ENCODE peak calls at places on chromosome 11, in six cellular contexts. X is body of pancreas, E is transverse colon, T is epithelial cell of esophagus, O is BJ, H is epithelial cell of proximal tubule. J is an unnamed sample.

GRCh38 chr11:40302669-40303068 is 1156.8 kb downstream of the LRRC4C start:
- DNase-seq in X (no peak), E (no peak), T (no peak), O (no peak), H (no peak), J (no peak)

GRCh38 chr11:100876826-100877545 is 189.9 kb downstream of the ARHGAP42 start:
- DNase-seq in X (no peak), E (no peak), T (peak), O (peak), H (peak), J (peak)

GRCh38 chr11:17383466-17383865 is 5.0 kb downstream of the KCNJ11 start:
- DNase-seq in X (no peak), E (no peak), T (peak), O (no peak), H (no peak), J (no peak)

GRCh38 chr11:118623291-118623655 is 15.9 kb downstream of the PHLDB1 start:
- DNase-seq in X (peak), E (no peak), T (peak), O (no peak), H (no peak), J (no peak)

GRCh38 chr11:8744423-8744822 is 61.8 kb downstream of the RPL27A start:
- DNase-seq in X (no peak), E (no peak), T (peak), O (no peak), H (no peak), J (no peak)

GRCh38 chr11:73781303-73781702 is 6.4 kb upstream of the MRPL48 start:
- DNase-seq in X (no peak), E (no peak), T (no peak), O (no peak), H (no peak), J (no peak)

GRCh38 chr11:57109331-57109730 is 72.4 kb upstream of the LRRC55 start:
- DNase-seq in X (no peak), E (no peak), T (no peak), O (no peak), H (no peak), J (no peak)

GRCh38 chr11:25860677-25861445 is 471.1 kb upstream of the ANO3 start:
- DNase-seq in X (no peak), E (no peak), T (no peak), O (no peak), H (peak), J (peak)

GRCh38 chr11:122213111-122213510 is 97.1 kb upstream of the BLID start:
- DNase-seq in X (no peak), E (no peak), T (no peak), O (no peak), H (no peak), J (no peak)

GRCh38 chr11:67354314-67355022 is 1.1 kb upstream of the POLD4 start:
- DNase-seq in X (peak), E (peak), T (peak), O (peak), H (peak), J (peak)

GRCh38 chr11:11968511-11969280 is 39.7 kb downstream of the DKK3 start:
- DNase-seq in X (no peak), E (no peak), T (no peak), O (peak), H (no peak), J (no peak)

GRCh38 chr11:91630916-91631673 is 593.5 kb upstream of the FAT3 start:
- DNase-seq in X (no peak), E (no peak), T (no peak), O (no peak), H (no peak), J (no peak)

GRCh38 chr11:73386568-73386967 is 10.4 kb downstream of the RELT start:
- DNase-seq in X (no peak), E (no peak), T (no peak), O (no peak), H (no peak), J (no peak)

GRCh38 chr11:34653851-34654490 is 33.1 kb downstream of the EHF start:
- DNase-seq in X (peak), E (peak), T (peak), O (peak), H (peak), J (peak)

GRCh38 chr11:67439321-67440228 is 2.1 kb upstream of the PTPRCAP start:
- DNase-seq in X (no peak), E (peak), T (peak), O (no peak), H (no peak), J (no peak)

GRCh38 chr11:57322881-57323467 is 1.8 kb downstream of the TNKS1BP1 start:
- DNase-seq in X (no peak), E (no peak), T (peak), O (no peak), H (no peak), J (no peak)

GRCh38 chr11:74570266-74571061 is 21.9 kb upstream of the POLD3 start:
- DNase-seq in X (peak), E (peak), T (peak), O (no peak), H (no peak), J (no peak)

GRCh38 chr11:65066805-65067291 is 8.5 kb upstream of the NAALADL1 start:
- DNase-seq in X (no peak), E (no peak), T (no peak), O (no peak), H (no peak), J (no peak)

GRCh38 chr11:45180888-45181594 is 34.6 kb downstream of the PRDM11 start:
- DNase-seq in X (peak), E (peak), T (peak), O (no peak), H (no peak), J (no peak)

GRCh38 chr11:118618115-118618990 is 10.9 kb downstream of the PHLDB1 start:
- DNase-seq in X (peak), E (no peak), T (peak), O (peak), H (no peak), J (no peak)

GRCh38 chr11:69700278-69701140 is 3.3 kb downstream of the FGF19 start:
- DNase-seq in X (peak), E (no peak), T (no peak), O (no peak), H (no peak), J (no peak)

GRCh38 chr11:85685820-85686459 is at the start of gene CCDC89:
- DNase-seq in X (peak), E (peak), T (peak), O (peak), H (peak), J (peak)

GRCh38 chr11:8989411-8989810 is 14.4 kb downstream of the NRIP3 start:
- DNase-seq in X (no peak), E (no peak), T (peak), O (no peak), H (no peak), J (no peak)

GRCh38 chr11:117182551-117182935 is 4.0 kb downstream of the SIDT2 start:
- DNase-seq in X (no peak), E (no peak), T (no peak), O (no peak), H (no peak), J (no peak)

GRCh38 chr11:27040302-27041115 is at the start of gene BBOX1:
- DNase-seq in X (peak), E (no peak), T (peak), O (no peak), H (peak), J (no peak)
- TF ChIP-seq CTCF in X (no peak), E (no peak), T (no peak), O (no peak), H (no peak), J (no peak)

GRCh38 chr11:127470485-127470884 is 469.9 kb upstream of the KIRREL3 start:
- DNase-seq in X (peak), E (peak), T (no peak), O (no peak), H (no peak), J (no peak)
- TF ChIP-seq CTCF in X (peak), E (no peak), T (peak), O (peak), H (peak), J (peak)

GRCh38 chr11:93648168-93648567 is 13.3 kb upstream of the CEP295 start:
- DNase-seq in X (no peak), E (no peak), T (peak), O (no peak), H (no peak), J (no peak)
- TF ChIP-seq CTCF in X (no peak), E (no peak), T (peak), O (peak), H (peak), J (peak)

DNA sequence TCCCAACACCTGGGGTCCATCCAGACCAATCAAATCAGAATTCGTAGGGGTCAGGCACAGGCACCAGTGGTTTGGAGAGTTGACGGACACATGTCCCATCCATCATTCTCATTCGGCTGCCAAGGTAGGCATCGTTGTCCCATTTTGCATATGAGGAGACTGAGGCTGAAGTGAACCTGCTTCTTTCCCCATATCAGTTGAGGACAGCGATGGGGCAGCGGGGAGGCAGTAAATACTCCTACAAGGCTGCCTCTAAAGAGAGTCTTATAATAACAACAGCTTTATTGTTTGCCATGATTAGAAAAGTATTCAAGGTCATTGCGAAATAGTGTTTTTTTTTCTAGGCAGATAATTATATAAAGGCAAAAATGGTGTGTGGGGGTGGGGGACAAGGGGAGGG is 1.6 kb upstream of the BEST1 start:
- DNase-seq in X (no peak), E (no peak), T (no peak), O (no peak), H (no peak), J (no peak)
- TF ChIP-seq CTCF in X (no peak), E (no peak), T (no peak), O (no peak), H (no peak), J (no peak)

GRCh38 chr11:60756307-60757032 is at the start of gene MS4A15:
- DNase-seq in X (peak), E (no peak), T (peak), O (no peak), H (no peak), J (no peak)
- TF ChIP-seq CTCF in X (peak), E (peak), T (peak), O (peak), H (peak), J (peak)

DNA sequence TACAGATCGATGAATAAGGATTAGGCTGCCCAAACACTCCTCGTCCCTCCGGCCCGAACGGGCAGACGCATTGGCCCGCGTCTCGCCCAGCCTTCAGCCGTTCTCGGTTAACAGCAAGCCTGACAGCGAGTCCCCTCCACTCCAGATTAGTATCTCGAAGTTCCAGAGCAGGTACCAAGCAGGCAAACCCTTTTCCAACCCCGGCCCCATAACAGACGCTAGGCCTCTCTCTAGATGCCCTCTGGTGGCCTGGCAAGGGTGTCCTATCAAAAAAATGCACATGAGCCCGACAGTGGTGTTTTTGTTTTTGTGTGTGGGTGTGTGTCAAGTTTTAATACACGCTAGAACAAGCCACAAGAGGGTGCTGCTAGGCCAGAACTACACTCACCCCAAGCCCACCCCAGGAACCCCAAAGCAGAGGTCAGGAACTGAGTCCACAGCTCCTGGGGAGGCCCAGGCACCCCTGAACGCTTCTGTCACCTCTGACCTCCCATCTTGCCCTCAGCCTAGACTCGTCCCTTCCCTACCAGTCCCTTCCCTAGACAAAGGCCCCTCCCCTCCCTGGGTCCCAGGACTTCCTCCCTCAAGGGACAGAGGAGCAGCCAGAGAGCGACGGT is 658 bp upstream of the ARFGAP2 start:
- DNase-seq in X (peak), E (peak), T (peak), O (no peak), H (no peak), J (no peak)
- TF ChIP-seq CTCF in X (peak), E (peak), T (peak), O (peak), H (peak), J (peak)

DNA sequence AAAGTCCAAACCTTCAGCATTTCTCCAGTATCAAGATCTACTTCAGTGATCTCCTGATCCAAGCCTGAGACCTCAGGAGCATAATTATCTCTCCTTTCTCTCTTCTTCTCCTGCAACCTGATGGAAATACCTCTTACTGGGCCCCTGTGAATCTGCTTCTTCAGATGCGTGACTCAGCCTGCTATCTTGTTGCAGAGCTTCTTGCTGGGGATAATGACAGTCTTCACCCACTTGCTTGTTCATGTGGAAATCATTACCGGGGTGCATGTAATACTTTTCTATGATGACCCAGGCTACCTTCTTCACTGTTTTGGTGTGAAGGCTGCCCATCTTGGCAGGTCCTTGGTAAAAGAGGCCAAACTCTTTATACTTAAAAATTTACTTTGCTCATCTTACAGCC is 140.0 kb upstream of the POU2AF2 start:
- DNase-seq in X (no peak), E (no peak), T (peak), O (no peak), H (no peak), J (no peak)
- TF ChIP-seq CTCF in X (no peak), E (no peak), T (no peak), O (no peak), H (no peak), J (no peak)

J was measured in kidney epithelial cell.